ENCODE peak calls at places on chromosomes 11 and 22, in six cellular contexts. K is uterus, V is HAP-1, O is tibial nerve, A is cardiac muscle cell, X is osteoblast. J is an unnamed sample.

GRCh38 chr11:78079232-78080083 is at the start of gene NDUFC2:
- DNase-seq in K (peak; percentile 81), V (peak; percentile 84), O (peak; percentile 56), A (peak; percentile 89), X (peak; percentile 93), J (peak; percentile 93)

GRCh38 chr22:38863531-38864131 is 8.4 kb downstream of the CBX6 start:
- DNase-seq in K (peak; percentile 14), V (no peak), O (no peak), A (no peak), X (peak; percentile 81), J (no peak)

GRCh38 chr22:47780281-47780875 is 1017.9 kb downstream of the TBC1D22A start:
- DNase-seq in K (no peak), V (no peak), O (no peak), A (no peak), X (no peak), J (no peak)

GRCh38 chr11:2446590-2447252 is 1.9 kb downstream of the KCNQ1 start:
- DNase-seq in K (no peak), V (no peak), O (no peak), A (no peak), X (peak; percentile 84), J (no peak)

GRCh38 chr22:38841211-38841610 is 2.6 kb downstream of the NPTXR start:
- DNase-seq in K (no peak), V (no peak), O (no peak), A (no peak), X (peak; percentile 32), J (no peak)

GRCh38 chr11:61059260-61059752 is 43.0 kb upstream of the CD5 start:
- DNase-seq in K (no peak), V (no peak), O (no peak), A (no peak), X (no peak), J (no peak)

GRCh38 chr11:60169264-60169915 is 13.5 kb downstream of the MS4A6A start:
- DNase-seq in K (no peak), V (peak; percentile 41), O (no peak), A (peak; percentile 43), X (peak; percentile 36), J (peak; percentile 22)

GRCh38 chr11:127640822-127641485 is 640.4 kb upstream of the KIRREL3 start:
- DNase-seq in K (no peak), V (no peak), O (no peak), A (no peak), X (no peak), J (no peak)

GRCh38 chr11:818396-819128 is at the start of gene PNPLA2:
- DNase-seq in K (peak; percentile 61), V (no peak), O (no peak), A (peak; percentile 78), X (no peak), J (peak; percentile 93)

GRCh38 chr11:91373497-91373896 is 851.1 kb upstream of the FAT3 start:
- DNase-seq in K (no peak), V (no peak), O (no peak), A (no peak), X (no peak), J (no peak)

GRCh38 chr11:2998073-2998850 is 6.1 kb upstream of the NAP1L4 start:
- DNase-seq in K (no peak), V (no peak), O (no peak), A (no peak), X (no peak), J (no peak)

GRCh38 chr11:68150029-68150428 is 28.8 kb upstream of the CHKA start:
- DNase-seq in K (no peak), V (no peak), O (no peak), A (peak; percentile 93), X (no peak), J (no peak)
- H3K4me1 ChIP-seq in K (no peaks in the 10 kb centered on the region), V (no peaks in the 10 kb centered on the region), O (peaks cover 14% of the 10 kb centered on the region), A (peaks cover 10% of the 10 kb centered on the region), X (no peaks in the 10 kb centered on the region), J (no peaks in the 10 kb centered on the region)

DNA sequence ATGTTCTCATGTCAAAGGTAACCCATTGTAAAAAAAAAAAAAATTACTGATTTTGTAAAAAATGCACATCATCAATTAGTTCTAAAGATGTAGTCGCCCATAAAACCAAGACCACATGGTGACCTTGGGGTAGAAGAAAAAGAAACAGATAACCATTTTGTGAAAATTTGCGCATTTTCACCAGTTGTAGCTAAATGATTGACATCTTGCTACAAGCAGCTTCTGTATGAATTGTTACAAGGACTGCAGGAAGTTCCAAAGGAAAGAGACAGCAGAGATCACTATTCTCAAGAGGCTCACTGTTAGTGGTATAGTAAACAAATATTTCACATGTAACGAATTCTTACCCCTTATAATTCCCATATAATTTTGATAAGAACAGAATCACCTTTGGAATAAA is 48.7 kb downstream of the MAML2 start:
- DNase-seq in K (no peak), V (no peak), O (no peak), A (no peak), X (no peak), J (no peak)
- H3K4me1 ChIP-seq in K (no peaks in the 10 kb centered on the region), V (peaks cover 30% of the 10 kb centered on the region), O (peaks cover 21% of the 10 kb centered on the region), A (peaks cover 9% of the 10 kb centered on the region), X (peaks cover 22% of the 10 kb centered on the region), J (peaks cover 33% of the 10 kb centered on the region)

DNA sequence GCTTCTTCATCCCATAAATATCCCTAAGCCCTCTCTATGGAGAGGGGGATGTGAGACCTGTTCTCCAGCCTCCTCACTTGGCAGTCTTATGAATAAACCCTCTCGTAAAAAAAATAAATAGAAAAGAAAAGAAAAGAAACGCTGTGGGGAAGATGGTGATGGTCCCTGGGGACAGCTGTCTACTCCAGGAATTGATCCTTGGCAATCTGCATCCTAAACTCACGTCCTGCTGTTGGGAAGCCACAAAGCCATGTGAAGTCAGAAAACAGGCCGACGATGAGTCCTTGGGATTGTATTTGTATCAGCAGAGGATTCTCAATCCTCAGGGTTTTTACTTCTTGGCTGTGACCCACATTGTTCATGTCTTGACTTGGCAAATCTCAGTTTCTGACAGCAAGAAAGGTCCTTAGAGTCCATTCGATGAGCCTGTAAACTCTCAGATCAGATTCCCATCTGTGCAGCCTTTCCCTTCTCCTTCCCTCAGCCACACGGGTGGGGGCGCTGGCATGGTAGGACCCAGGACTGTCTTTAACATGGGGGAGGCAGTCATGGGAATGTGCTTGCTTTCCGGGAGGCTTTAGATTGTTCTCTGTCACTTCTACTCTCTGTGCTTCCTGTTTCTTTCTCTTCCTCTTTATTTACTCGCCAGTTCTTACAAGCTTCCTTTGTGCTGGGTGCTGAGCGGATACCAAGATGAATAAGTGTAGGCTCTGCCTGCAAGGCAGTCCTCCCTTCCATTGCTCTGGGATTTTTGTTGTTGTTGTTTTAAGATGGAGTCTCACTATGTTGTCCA is 24.9 kb downstream of the TCP11L1 start:
- DNase-seq in K (no peak), V (no peak), O (no peak), A (peak; percentile 11), X (peak; percentile 69), J (peak; percentile 29)
- H3K4me1 ChIP-seq in K (no peaks in the 10 kb centered on the region), V (no peaks in the 10 kb centered on the region), O (peaks cover 10% of the 10 kb centered on the region), A (no peaks in the 10 kb centered on the region), X (peaks cover 43% of the 10 kb centered on the region), J (peaks cover 34% of the 10 kb centered on the region)

GRCh38 chr11:18468962-18469361 is 13.3 kb downstream of the LDHAL6A start:
- DNase-seq in K (no peak), V (no peak), O (no peak), A (no peak), X (no peak), J (no peak)
- H3K4me1 ChIP-seq in K (no peaks in the 10 kb centered on the region), V (no peaks in the 10 kb centered on the region), O (no peaks in the 10 kb centered on the region), A (no peaks in the 10 kb centered on the region), X (no peaks in the 10 kb centered on the region), J (no peaks in the 10 kb centered on the region)

DNA sequence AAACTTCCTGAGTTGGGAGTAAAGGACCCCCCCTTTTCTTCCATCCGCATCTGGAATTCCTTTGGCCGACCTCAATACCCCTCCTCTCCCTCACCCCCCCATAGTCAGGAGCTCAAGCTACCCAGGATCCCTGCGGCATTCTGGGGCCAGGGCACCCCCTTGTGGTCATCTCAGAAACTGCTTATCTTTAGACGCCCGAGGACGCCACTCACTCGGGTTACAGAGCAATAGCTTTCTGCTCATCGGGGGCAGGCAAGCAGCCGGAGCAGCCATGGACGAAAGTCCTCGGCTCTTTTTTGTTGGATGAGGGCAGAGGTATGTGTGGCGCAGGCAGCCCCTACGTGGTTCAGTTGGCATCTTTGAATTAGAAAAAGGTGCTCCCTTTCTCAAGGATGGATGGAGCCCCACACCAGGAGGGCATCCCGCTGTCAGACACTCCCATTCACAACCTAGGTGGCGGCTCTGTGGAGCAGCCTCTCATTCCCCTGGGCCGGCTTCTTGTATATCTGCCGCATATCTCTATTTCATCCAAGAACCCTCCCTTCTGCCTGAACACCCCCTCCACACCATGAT is 2.3 kb downstream of the C1QTNF5 start:
- DNase-seq in K (peak; percentile 74), V (peak; percentile 85), O (peak; percentile 52), A (peak; percentile 85), X (peak; percentile 99), J (peak; percentile 81)
- H3K4me1 ChIP-seq in K (peaks cover 21% of the 10 kb centered on the region), V (peaks cover 16% of the 10 kb centered on the region), O (peaks cover 33% of the 10 kb centered on the region), A (peaks cover 6% of the 10 kb centered on the region), X (peaks cover 51% of the 10 kb centered on the region), J (peaks cover 29% of the 10 kb centered on the region)

J was measured in GM23248.